ENCODE peak calls at places on chromosomes 3 and 15, in eight cellular contexts. D is vagina, U is transverse colon, B is stomach, S is HepG2, G is K562, K is sigmoid colon, Q is suprapubic skin. L is an unnamed sample.

GRCh38 chr3:171013822-171014748 is 12.4 kb downstream of the SLC2A2 start:
- DNase-seq in D (no peak), U (no peak), B (no peak), S (peak), G (peak), K (no peak), Q (no peak), L (no peak)

GRCh38 chr3:45915080-45915479 is 28.2 kb upstream of the CXCR6 start:
- DNase-seq in D (no peak), U (no peak), B (no peak), S (no peak), G (no peak), K (no peak), Q (no peak), L (no peak)

GRCh38 chr3:163523375-163523774 is 1554.9 kb downstream of the SI start:
- DNase-seq in D (no peak), U (no peak), B (no peak), S (no peak), G (no peak), K (no peak), Q (no peak), L (no peak)

GRCh38 chr3:47664519-47664918 is 85.9 kb upstream of the CSPG5 start:
- DNase-seq in D (no peak), U (no peak), B (no peak), S (peak), G (peak), K (no peak), Q (no peak), L (peak)

GRCh38 chr3:10344147-10344943 is 23.4 kb upstream of the SEC13 start:
- DNase-seq in D (no peak), U (peak), B (peak), S (no peak), G (peak), K (no peak), Q (no peak), L (peak)

GRCh38 chr3:111768571-111769100 is 90.4 kb upstream of the PHLDB2 start:
- DNase-seq in D (no peak), U (no peak), B (peak), S (peak), G (no peak), K (no peak), Q (no peak), L (no peak)

GRCh38 chr3:54873059-54873695 is 54.7 kb downstream of the LRTM1 start:
- DNase-seq in D (no peak), U (no peak), B (no peak), S (no peak), G (no peak), K (no peak), Q (no peak), L (no peak)

GRCh38 chr3:16842710-16843270 is 42.0 kb upstream of the PLCL2 start:
- DNase-seq in D (no peak), U (no peak), B (no peak), S (no peak), G (no peak), K (no peak), Q (no peak), L (no peak)

GRCh38 chr3:112492124-112492523 is 7.1 kb downstream of the BTLA start:
- DNase-seq in D (no peak), U (no peak), B (no peak), S (no peak), G (no peak), K (no peak), Q (no peak), L (no peak)

GRCh38 chr15:30922469-30923311 is 19.0 kb downstream of the FAN1 start:
- DNase-seq in D (no peak), U (peak), B (peak), S (peak), G (no peak), K (peak), Q (no peak), L (no peak)

GRCh38 chr3:10407361-10407760 is 86.4 kb upstream of the SEC13 start:
- DNase-seq in D (no peak), U (no peak), B (no peak), S (no peak), G (no peak), K (no peak), Q (no peak), L (no peak)

GRCh38 chr3:45491344-45491743 is 103.0 kb downstream of the LARS2 start:
- DNase-seq in D (no peak), U (no peak), B (no peak), S (no peak), G (no peak), K (no peak), Q (no peak), L (no peak)

DNA sequence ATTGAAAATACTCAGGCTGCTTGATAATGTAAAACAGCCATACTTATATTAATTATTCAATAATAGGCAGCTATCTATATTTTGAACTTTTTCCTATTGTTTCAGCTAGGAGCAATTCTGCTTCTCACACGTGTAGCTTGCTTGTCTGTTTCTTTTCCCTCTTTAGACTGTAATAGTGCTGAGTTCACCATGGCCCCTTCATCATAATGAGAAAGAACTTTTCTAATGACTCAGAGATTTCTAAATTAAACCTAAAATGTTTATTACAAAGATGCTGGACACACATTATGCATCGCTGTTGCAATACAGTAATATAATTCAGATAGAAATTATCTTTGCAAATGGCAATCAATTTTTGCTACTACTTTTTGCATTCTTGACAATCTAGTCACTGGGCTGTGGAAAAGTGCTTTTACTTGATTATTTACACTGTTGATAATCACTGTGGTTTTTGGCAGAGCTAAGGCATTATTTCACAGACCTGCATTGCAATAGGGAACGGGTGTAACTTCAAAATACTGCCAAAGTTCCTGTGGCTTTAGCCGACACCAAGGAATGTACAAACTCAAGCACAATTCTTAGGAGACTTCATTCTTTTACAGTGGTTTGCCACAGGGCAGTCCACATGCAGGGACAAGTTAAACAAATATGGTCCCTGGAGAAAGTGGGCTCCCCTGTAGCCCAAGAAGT is 281.0 kb upstream of the TBL1XR1 start:
- DNase-seq in D (no peak), U (no peak), B (peak), S (peak), G (no peak), K (no peak), Q (peak), L (no peak)
- TF ChIP-seq POLR2AphosphoS5 in D (peak), U (peak), B (peak), S (no peak), G (no peak), K (peak), Q (peak), L (no peak)

GRCh38 chr3:100159564-100160153 is 45.4 kb upstream of the FILIP1L start:
- DNase-seq in D (no peak), U (no peak), B (no peak), S (no peak), G (no peak), K (no peak), Q (no peak), L (no peak)
- TF ChIP-seq POLR2AphosphoS5 in D (no peak), U (no peak), B (no peak), S (no peak), G (no peak), K (no peak), Q (no peak), L (no peak)

GRCh38 chr3:151962371-151962770 is 88.9 kb downstream of the SUCNR1 start:
- DNase-seq in D (no peak), U (no peak), B (no peak), S (no peak), G (no peak), K (no peak), Q (no peak), L (no peak)
- TF ChIP-seq POLR2AphosphoS5 in D (no peak), U (no peak), B (no peak), S (no peak), G (no peak), K (no peak), Q (no peak), L (no peak)

GRCh38 chr15:78449220-78449999 is 11.4 kb downstream of the IREB2 start:
- DNase-seq in D (no peak), U (no peak), B (no peak), S (peak), G (no peak), K (no peak), Q (no peak), L (no peak)
- TF ChIP-seq POLR2AphosphoS5 in D (peak), U (no peak), B (no peak), S (no peak), G (no peak), K (no peak), Q (no peak), L (no peak)

GRCh38 chr3:185916042-185916833 is 21.6 kb downstream of the TRA2B start:
- DNase-seq in D (no peak), U (no peak), B (no peak), S (no peak), G (no peak), K (no peak), Q (no peak), L (no peak)

GRCh38 chr3:185915642-185916041 is 22.2 kb downstream of the TRA2B start:
- DNase-seq in D (no peak), U (no peak), B (no peak), S (no peak), G (no peak), K (no peak), Q (no peak), L (no peak)

GRCh38 chr3:185912512-185912911 is 25.3 kb downstream of the TRA2B start:
- DNase-seq in D (no peak), U (no peak), B (no peak), S (no peak), G (no peak), K (no peak), Q (no peak), L (no peak)

GRCh38 chr3:185914911-185915629 is 22.7 kb downstream of the TRA2B start:
- DNase-seq in D (no peak), U (no peak), B (no peak), S (no peak), G (no peak), K (no peak), Q (no peak), L (no peak)

GRCh38 chr3:185912929-185913901 is 24.6 kb downstream of the TRA2B start:
- DNase-seq in D (no peak), U (no peak), B (no peak), S (no peak), G (no peak), K (no peak), Q (no peak), L (no peak)
- TF ChIP-seq POLR2AphosphoS5 in D (no peak), U (peak), B (no peak), S (peak), G (peak), K (no peak), Q (no peak), L (peak)

DNA sequence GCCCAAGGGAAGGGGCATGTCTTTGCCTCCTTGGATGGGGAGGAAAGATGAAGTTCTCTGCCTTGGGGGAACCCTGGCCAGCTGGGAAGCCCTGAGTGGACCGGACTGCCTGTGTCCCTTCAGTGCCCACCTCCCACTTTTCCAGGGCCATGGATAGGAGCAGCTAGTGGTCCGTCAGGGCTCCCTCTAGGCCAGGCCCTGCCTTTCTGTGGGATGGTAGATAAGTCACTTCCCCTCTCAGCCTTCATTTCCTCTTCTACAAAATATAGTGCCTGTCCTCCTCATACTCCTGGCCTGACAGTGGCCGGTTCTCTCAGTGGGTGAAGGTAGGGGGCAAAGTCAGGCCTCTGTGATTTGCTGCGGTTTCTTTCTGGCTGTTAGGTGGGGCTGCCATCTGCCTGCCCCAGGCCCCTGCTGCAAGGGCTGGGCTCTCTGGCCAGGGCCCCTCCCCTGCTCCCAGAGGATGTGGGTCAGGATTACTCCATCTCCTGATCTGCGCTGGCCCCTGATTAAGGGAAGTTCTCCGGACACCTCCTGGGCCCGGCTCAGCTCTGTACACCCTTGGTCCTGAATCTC is 1.4 kb downstream of the PLEKHO2 start:
- DNase-seq in D (no peak), U (peak), B (no peak), S (no peak), G (peak), K (peak), Q (peak), L (no peak)
- TF ChIP-seq POLR2AphosphoS5 in D (no peak), U (no peak), B (no peak), S (no peak), G (no peak), K (peak), Q (no peak), L (no peak)

GRCh38 chr15:75637245-75638009 is 2.6 kb downstream of the IMP3 start:
- DNase-seq in D (no peak), U (no peak), B (no peak), S (no peak), G (peak), K (no peak), Q (no peak), L (no peak)
- TF ChIP-seq POLR2AphosphoS5 in D (no peak), U (no peak), B (no peak), S (peak), G (no peak), K (no peak), Q (no peak), L (no peak)

GRCh38 chr15:90001062-90001682 is at the start of gene ZNF710:
- DNase-seq in D (no peak), U (peak), B (no peak), S (no peak), G (peak), K (peak), Q (peak), L (peak)

GRCh38 chr15:90001683-90002427 is 731 bp downstream of the ZNF710 start:
- DNase-seq in D (no peak), U (peak), B (peak), S (peak), G (peak), K (peak), Q (peak), L (peak)

GRCh38 chr15:90003736-90004135 is 2.6 kb downstream of the ZNF710 start:
- DNase-seq in D (no peak), U (no peak), B (no peak), S (no peak), G (no peak), K (peak), Q (no peak), L (no peak)

GRCh38 chr15:90004252-90004651 is 3.1 kb downstream of the ZNF710 start:
- DNase-seq in D (no peak), U (no peak), B (no peak), S (no peak), G (no peak), K (no peak), Q (peak), L (no peak)

DNA sequence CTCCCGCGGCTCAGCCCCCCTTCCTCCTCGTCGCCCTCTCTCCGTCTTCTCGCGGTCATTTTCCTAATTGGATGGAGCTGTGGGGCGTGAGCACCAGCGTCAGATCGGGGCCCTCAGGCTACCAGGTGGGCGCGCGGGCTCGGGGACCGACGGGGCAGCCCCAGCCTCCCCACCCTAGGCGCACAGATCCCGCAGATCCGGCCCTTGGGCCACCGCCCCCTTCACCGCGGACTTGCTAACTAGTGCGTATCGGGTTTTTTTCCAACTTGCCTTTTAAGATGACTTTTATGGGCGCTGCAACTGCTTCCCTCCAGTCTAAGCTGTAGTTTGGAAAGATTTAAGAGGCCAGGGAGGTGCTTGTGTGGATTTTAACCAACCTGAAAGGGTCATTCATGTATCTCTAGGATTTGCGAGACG is 1.3 kb downstream of the ZNF710 start:
- DNase-seq in D (no peak), U (peak), B (no peak), S (no peak), G (peak), K (peak), Q (peak), L (no peak)
- TF ChIP-seq POLR2AphosphoS5 in D (no peak), U (peak), B (no peak), S (peak), G (no peak), K (peak), Q (no peak), L (no peak)

GRCh38 chr3:81740731-81741130 is 20.7 kb downstream of the GBE1 start:
- DNase-seq in D (no peak), U (no peak), B (no peak), S (no peak), G (no peak), K (no peak), Q (no peak), L (no peak)

GRCh38 chr3:81744366-81744765 is 17.1 kb downstream of the GBE1 start:
- DNase-seq in D (no peak), U (no peak), B (no peak), S (peak), G (peak), K (no peak), Q (no peak), L (no peak)

GRCh38 chr3:81742581-81742980 is 18.9 kb downstream of the GBE1 start:
- DNase-seq in D (no peak), U (no peak), B (no peak), S (no peak), G (no peak), K (no peak), Q (no peak), L (no peak)

GRCh38 chr3:81741214-81741613 is 20.2 kb downstream of the GBE1 start:
- DNase-seq in D (no peak), U (no peak), B (no peak), S (no peak), G (no peak), K (no peak), Q (no peak), L (no peak)

DNA sequence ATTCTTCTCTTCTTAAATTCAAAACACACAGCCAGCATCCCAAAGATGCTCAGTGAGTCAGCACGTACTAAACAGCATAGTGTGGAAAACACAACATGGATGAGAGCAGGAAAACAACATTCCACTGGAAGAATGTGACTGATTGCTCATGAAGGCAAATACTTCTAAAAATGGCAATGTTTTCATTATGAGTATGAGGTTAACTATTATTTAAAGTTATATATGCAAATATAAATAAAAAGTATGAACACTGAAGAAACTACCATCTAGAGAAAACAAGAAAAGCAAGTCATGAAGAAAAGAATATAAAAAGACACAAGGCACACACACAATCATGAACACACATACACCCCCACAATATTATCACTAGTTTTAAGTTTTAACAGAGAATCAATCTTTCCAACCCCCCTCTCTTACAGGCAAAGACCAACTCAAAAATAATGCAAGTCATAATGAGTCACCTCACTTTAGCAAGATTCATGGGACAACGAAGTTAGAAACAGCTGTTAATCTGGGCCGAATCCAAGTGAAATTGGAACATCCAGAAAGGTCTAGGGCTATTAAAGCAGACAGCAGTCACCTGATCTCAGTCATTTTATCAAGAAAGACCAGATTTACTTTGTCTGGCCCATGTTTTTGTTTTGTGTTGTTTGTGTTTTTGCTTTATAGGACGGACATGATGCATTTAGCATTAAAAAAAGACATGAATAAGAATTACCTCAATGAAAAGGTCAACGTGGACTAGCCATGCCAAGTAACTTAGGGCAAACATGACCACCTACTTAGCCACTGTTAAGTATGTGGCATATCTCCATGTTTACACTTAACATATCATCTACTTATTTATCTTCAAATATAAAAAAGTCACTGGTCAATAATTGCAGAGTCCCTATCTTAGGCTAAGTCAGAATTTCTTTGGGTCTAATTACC is 18.1 kb downstream of the GBE1 start:
- DNase-seq in D (no peak), U (no peak), B (no peak), S (no peak), G (peak), K (peak), Q (no peak), L (no peak)
- TF ChIP-seq POLR2AphosphoS5 in D (peak), U (peak), B (peak), S (no peak), G (peak), K (peak), Q (no peak), L (no peak)

GRCh38 chr15:51076898-51077564 is 17.7 kb downstream of the TNFAIP8L3 start:
- DNase-seq in D (no peak), U (peak), B (peak), S (no peak), G (no peak), K (peak), Q (no peak), L (no peak)
- TF ChIP-seq POLR2AphosphoS5 in D (no peak), U (no peak), B (no peak), S (no peak), G (no peak), K (no peak), Q (no peak), L (no peak)

L was measured in GM12891.